ENCODE peak calls at places on chromosomes 2 and 18, in six cellular contexts. E, L, A, Q, D and V are unnamed samples.

GRCh38 chr2:219722276-219722883 is 95.0 kb downstream of the SLC4A3 start:
- DNase-seq in E (no peak), L (peak), A (no peak), Q (no peak), D (no peak), V (peak)

GRCh38 chr18:23369231-23369630 is 83.9 kb upstream of the RIOK3 start:
- DNase-seq in E (no peak), L (no peak), A (no peak), Q (no peak), D (no peak), V (no peak)

GRCh38 chr2:69224495-69224803 is 162.6 kb downstream of the GFPT1 start:
- DNase-seq in E (no peak), L (no peak), A (no peak), Q (no peak), D (no peak), V (no peak)

GRCh38 chr2:102032368-102033027 is 40.7 kb downstream of the IL1R2 start:
- DNase-seq in E (no peak), L (no peak), A (no peak), Q (no peak), D (no peak), V (no peak)

GRCh38 chr2:96538487-96539214 is 2.1 kb downstream of the ARID5A start:
- DNase-seq in E (peak), L (peak), A (no peak), Q (peak), D (peak), V (no peak)

GRCh38 chr2:109217362-109218086 is 88.5 kb downstream of the SH3RF3 start:
- DNase-seq in E (peak), L (peak), A (peak), Q (peak), D (no peak), V (no peak)

GRCh38 chr2:240598311-240598911 is 11.9 kb downstream of the CAPN10 start:
- DNase-seq in E (no peak), L (no peak), A (no peak), Q (no peak), D (no peak), V (peak)

GRCh38 chr2:122851972-122852531 is 1096.6 kb downstream of the TSN start:
- DNase-seq in E (no peak), L (no peak), A (no peak), Q (no peak), D (no peak), V (no peak)

DNA sequence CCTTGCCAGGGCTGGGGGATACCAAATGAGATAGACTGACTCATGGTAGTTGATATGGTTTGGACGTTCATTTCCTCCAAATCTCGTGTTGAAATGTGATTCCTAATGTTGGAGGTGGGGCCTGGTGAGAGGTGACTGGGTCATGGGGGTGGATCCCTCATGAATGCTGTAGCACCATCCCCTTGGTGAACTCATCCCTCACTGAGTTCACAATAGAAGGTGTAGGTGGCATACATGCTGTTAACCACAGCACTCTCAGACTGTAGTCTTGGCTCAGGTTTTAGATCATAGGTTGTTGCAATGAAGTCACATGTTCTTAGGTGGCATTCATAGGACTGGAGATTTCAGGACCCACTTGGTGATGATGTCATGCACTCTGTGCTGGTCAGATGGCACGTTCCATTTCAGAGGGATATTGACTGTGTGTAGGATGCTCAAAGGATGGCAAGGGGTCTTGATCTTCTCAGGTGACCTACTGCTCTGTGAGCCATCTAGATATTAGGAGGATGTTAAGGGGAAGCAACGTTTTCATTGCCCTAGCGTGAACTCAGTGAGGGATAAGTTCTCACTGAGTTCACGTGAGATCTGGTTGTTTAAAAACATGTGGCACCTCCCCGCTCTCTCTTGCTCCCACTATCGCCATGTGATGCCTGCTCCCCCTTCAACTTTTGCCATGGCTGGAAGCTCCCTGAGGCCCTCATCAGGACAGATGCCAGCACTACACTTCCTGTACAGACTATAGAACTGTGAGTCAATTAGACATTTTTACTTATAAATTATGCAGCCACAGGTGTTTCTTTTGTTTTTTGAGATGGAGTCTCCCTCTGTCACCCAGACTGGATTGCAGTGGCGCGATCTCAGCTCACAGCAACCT is 73.8 kb upstream of the ACAA2 start:
- DNase-seq in E (no peak), L (no peak), A (no peak), Q (peak), D (no peak), V (no peak)
- TF ChIP-seq CTCF in E (no peak), L (no peak), A (no peak), Q (peak), D (no peak), V (no peak)

GRCh38 chr2:128736046-128736688 is 417.5 kb upstream of the HS6ST1 start:
- DNase-seq in E (no peak), L (no peak), A (no peak), Q (no peak), D (no peak), V (no peak)
- H3K4me3 ChIP-seq in E (no peak), L (no peak), A (no peak), Q (no peak), D (no peak), V (no peak)

GRCh38 chr2:164954954-164955701 is at the start of gene SLC38A11:
- DNase-seq in E (no peak), L (peak), A (no peak), Q (peak), D (peak), V (no peak)
- TF ChIP-seq CTCF in E (no peak), L (peak), A (peak), Q (peak), D (peak), V (no peak)

GRCh38 chr2:227846831-227847230 is 24.6 kb upstream of the DAW1 start:
- DNase-seq in E (no peak), L (no peak), A (no peak), Q (no peak), D (no peak), V (no peak)
- H3K4me3 ChIP-seq in E (no peak), L (no peak), A (no peak), Q (no peak), D (no peak), V (no peak)

GRCh38 chr2:228777855-228778355 is 493.2 kb downstream of the PID1 start:
- DNase-seq in E (peak), L (peak), A (no peak), Q (no peak), D (no peak), V (no peak)
- TF ChIP-seq CTCF in E (no peak), L (no peak), A (no peak), Q (no peak), D (no peak), V (no peak)

GRCh38 chr2:98474979-98475632 is 30.4 kb downstream of the INPP4A start:
- DNase-seq in E (no peak), L (no peak), A (no peak), Q (no peak), D (no peak), V (no peak)

GRCh38 chr2:98472961-98473746 is 28.5 kb downstream of the INPP4A start:
- DNase-seq in E (no peak), L (no peak), A (no peak), Q (no peak), D (no peak), V (no peak)

GRCh38 chr2:98472132-98472650 is 27.5 kb downstream of the INPP4A start:
- DNase-seq in E (no peak), L (no peak), A (no peak), Q (no peak), D (no peak), V (no peak)

GRCh38 chr2:98476192-98476868 is 31.7 kb downstream of the INPP4A start:
- DNase-seq in E (no peak), L (no peak), A (no peak), Q (no peak), D (peak), V (no peak)

GRCh38 chr2:98473995-98474780 is 29.5 kb downstream of the INPP4A start:
- DNase-seq in E (no peak), L (no peak), A (no peak), Q (no peak), D (no peak), V (no peak)
- H3K4me3 ChIP-seq in E (no peak), L (no peak), A (no peak), Q (no peak), D (no peak), V (no peak)

DNA sequence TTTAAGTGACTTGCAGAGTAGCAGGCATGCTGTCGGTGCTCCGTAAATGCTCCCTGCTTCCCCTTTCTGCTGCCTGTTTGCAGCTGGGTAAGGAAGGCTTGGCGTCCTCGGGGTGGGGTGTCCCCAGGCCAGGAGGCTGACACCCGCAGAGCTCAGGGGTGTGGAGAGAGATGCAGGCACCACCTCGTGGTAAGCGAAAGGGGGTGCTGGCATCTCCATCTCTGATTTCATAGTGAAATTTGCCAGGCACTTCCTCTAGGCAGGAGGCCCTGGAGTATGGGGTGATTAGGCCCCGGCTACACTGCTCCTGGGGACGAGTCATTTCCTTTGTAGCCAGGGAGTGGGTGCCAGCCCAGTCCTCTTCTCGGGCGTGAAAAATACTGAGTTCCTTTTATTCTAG is 160.4 kb downstream of the KLHL29 start:
- DNase-seq in E (no peak), L (no peak), A (no peak), Q (no peak), D (no peak), V (no peak)
- TF ChIP-seq CTCF in E (no peak), L (peak), A (peak), Q (no peak), D (no peak), V (no peak)

GRCh38 chr2:120347387-120348010 is 1.6 kb downstream of the INHBB start:
- DNase-seq in E (no peak), L (no peak), A (no peak), Q (peak), D (no peak), V (no peak)

GRCh38 chr2:120344991-120345975 is 653 bp upstream of the INHBB start:
- DNase-seq in E (no peak), L (no peak), A (no peak), Q (peak), D (no peak), V (no peak)

GRCh38 chr2:120346667-120347358 is 877 bp downstream of the INHBB start:
- DNase-seq in E (peak), L (peak), A (peak), Q (peak), D (no peak), V (no peak)

GRCh38 chr2:120344214-120344990 is 1.5 kb upstream of the INHBB start:
- DNase-seq in E (no peak), L (no peak), A (no peak), Q (peak), D (no peak), V (no peak)

GRCh38 chr2:120346034-120346666 is at the start of gene INHBB:
- DNase-seq in E (no peak), L (no peak), A (no peak), Q (peak), D (no peak), V (no peak)
- H3K4me3 ChIP-seq in E (peak), L (peak), A (peak), Q (no peak), D (no peak), V (peak)